ENCODE peak calls at places on chromosomes 6 and 20, in eight cellular contexts. One of them, this sample, is unnamed.

GRCh38 chr6:107493158-107494057 is 3.5 kb downstream of the SOBP start:
- DNase-seq in NAMALWA: peak
- DNase-seq in ovary: no peak
- DNase-seq in NCI-H1417: peak
- DNase-seq in RPMI8226: no peak
- DNase-seq in stimulated activated CD8-positive, alpha-beta memory T cell treated with anti-CD3 and anti-CD28 coated beads, Interleukin-7, amount 100 ng/mL, for 1 hour: no peak
- DNase-seq in A673: no peak
- DNase-seq in hypothalamus: no peak
- DNase-seq in this sample: no peak

GRCh38 chr20:40493071-40493470 is 196.0 kb downstream of the MAFB start:
- DNase-seq in NAMALWA: no peak
- DNase-seq in ovary: peak
- DNase-seq in NCI-H1417: no peak
- DNase-seq in RPMI8226: peak
- DNase-seq in stimulated activated CD8-positive, alpha-beta memory T cell treated with anti-CD3 and anti-CD28 coated beads, Interleukin-7, amount 100 ng/mL, for 1 hour: no peak
- DNase-seq in A673: peak
- DNase-seq in hypothalamus: no peak
- DNase-seq in this sample: no peak

GRCh38 chr20:62066983-62067433 is 1.3 kb upstream of the TAF4 start:
- DNase-seq in NAMALWA: peak
- DNase-seq in ovary: peak
- DNase-seq in NCI-H1417: peak
- DNase-seq in RPMI8226: no peak
- DNase-seq in stimulated activated CD8-positive, alpha-beta memory T cell treated with anti-CD3 and anti-CD28 coated beads, Interleukin-7, amount 100 ng/mL, for 1 hour: no peak
- DNase-seq in A673: peak
- DNase-seq in hypothalamus: no peak
- DNase-seq in this sample: no peak

GRCh38 chr20:19813839-19814238 is 55.8 kb downstream of the RIN2 start:
- DNase-seq in NAMALWA: no peak
- DNase-seq in ovary: no peak
- DNase-seq in NCI-H1417: no peak
- DNase-seq in RPMI8226: no peak
- DNase-seq in stimulated activated CD8-positive, alpha-beta memory T cell treated with anti-CD3 and anti-CD28 coated beads, Interleukin-7, amount 100 ng/mL, for 1 hour: no peak
- DNase-seq in A673: no peak
- DNase-seq in hypothalamus: no peak
- DNase-seq in this sample: no peak

GRCh38 chr6:44062771-44063560 is 64.3 kb downstream of the MRPL14 start:
- DNase-seq in NAMALWA: peak
- DNase-seq in ovary: no peak
- DNase-seq in NCI-H1417: no peak
- DNase-seq in RPMI8226: peak
- DNase-seq in stimulated activated CD8-positive, alpha-beta memory T cell treated with anti-CD3 and anti-CD28 coated beads, Interleukin-7, amount 100 ng/mL, for 1 hour: no peak
- DNase-seq in A673: peak
- DNase-seq in hypothalamus: no peak
- DNase-seq in this sample: no peak

GRCh38 chr20:3744806-3745685 is 12.6 kb downstream of the HSPA12B start:
- DNase-seq in NAMALWA: peak
- DNase-seq in ovary: peak
- DNase-seq in NCI-H1417: peak
- DNase-seq in RPMI8226: peak
- DNase-seq in stimulated activated CD8-positive, alpha-beta memory T cell treated with anti-CD3 and anti-CD28 coated beads, Interleukin-7, amount 100 ng/mL, for 1 hour: peak
- DNase-seq in A673: peak
- DNase-seq in hypothalamus: peak
- DNase-seq in this sample: peak

GRCh38 chr6:11354019-11354418 is 121.6 kb upstream of the NEDD9 start:
- DNase-seq in NAMALWA: no peak
- DNase-seq in ovary: peak
- DNase-seq in NCI-H1417: no peak
- DNase-seq in RPMI8226: no peak
- DNase-seq in stimulated activated CD8-positive, alpha-beta memory T cell treated with anti-CD3 and anti-CD28 coated beads, Interleukin-7, amount 100 ng/mL, for 1 hour: no peak
- DNase-seq in A673: peak
- DNase-seq in hypothalamus: no peak
- DNase-seq in this sample: no peak

GRCh38 chr6:81289229-81289628 is 463.3 kb downstream of the TENT5A start:
- DNase-seq in NAMALWA: no peak
- DNase-seq in ovary: no peak
- DNase-seq in NCI-H1417: no peak
- DNase-seq in RPMI8226: no peak
- DNase-seq in stimulated activated CD8-positive, alpha-beta memory T cell treated with anti-CD3 and anti-CD28 coated beads, Interleukin-7, amount 100 ng/mL, for 1 hour: no peak
- DNase-seq in A673: no peak
- DNase-seq in hypothalamus: no peak
- DNase-seq in this sample: no peak

GRCh38 chr20:58228484-58229197 is at the start of gene ANKRD60:
- DNase-seq in NAMALWA: no peak
- DNase-seq in ovary: peak
- DNase-seq in NCI-H1417: peak
- DNase-seq in RPMI8226: no peak
- DNase-seq in stimulated activated CD8-positive, alpha-beta memory T cell treated with anti-CD3 and anti-CD28 coated beads, Interleukin-7, amount 100 ng/mL, for 1 hour: no peak
- DNase-seq in A673: peak
- DNase-seq in hypothalamus: no peak
- DNase-seq in this sample: no peak

GRCh38 chr6:134253681-134254080 is 64.2 kb downstream of the SGK1 start:
- DNase-seq in NAMALWA: no peak
- DNase-seq in ovary: peak
- DNase-seq in NCI-H1417: no peak
- DNase-seq in RPMI8226: no peak
- DNase-seq in stimulated activated CD8-positive, alpha-beta memory T cell treated with anti-CD3 and anti-CD28 coated beads, Interleukin-7, amount 100 ng/mL, for 1 hour: no peak
- DNase-seq in A673: peak
- DNase-seq in hypothalamus: peak
- DNase-seq in this sample: no peak

GRCh38 chr6:114008331-114008730 is 37.4 kb upstream of the HDAC2 start:
- DNase-seq in NAMALWA: no peak
- DNase-seq in ovary: no peak
- DNase-seq in NCI-H1417: no peak
- DNase-seq in RPMI8226: no peak
- DNase-seq in stimulated activated CD8-positive, alpha-beta memory T cell treated with anti-CD3 and anti-CD28 coated beads, Interleukin-7, amount 100 ng/mL, for 1 hour: no peak
- DNase-seq in A673: no peak
- DNase-seq in hypothalamus: no peak
- DNase-seq in this sample: no peak

GRCh38 chr6:75345413-75345812 is 60.8 kb upstream of the TMEM30A start:
- DNase-seq in NAMALWA: no peak
- DNase-seq in ovary: no peak
- DNase-seq in NCI-H1417: no peak
- DNase-seq in RPMI8226: peak
- DNase-seq in stimulated activated CD8-positive, alpha-beta memory T cell treated with anti-CD3 and anti-CD28 coated beads, Interleukin-7, amount 100 ng/mL, for 1 hour: no peak
- DNase-seq in A673: no peak
- DNase-seq in hypothalamus: no peak
- DNase-seq in this sample: no peak

GRCh38 chr6:79076160-79076559 is 1.9 kb downstream of the PHIP start:
- DNase-seq in NAMALWA: peak
- DNase-seq in ovary: no peak
- DNase-seq in NCI-H1417: no peak
- DNase-seq in RPMI8226: no peak
- DNase-seq in stimulated activated CD8-positive, alpha-beta memory T cell treated with anti-CD3 and anti-CD28 coated beads, Interleukin-7, amount 100 ng/mL, for 1 hour: no peak
- DNase-seq in A673: no peak
- DNase-seq in hypothalamus: no peak
- DNase-seq in this sample: peak